ENCODE peak calls at places on chromosomes 16 and 17, in five cellular contexts. One of them, this sample, is unnamed.

GRCh38 chr16:4703906-4704305 is 10.5 kb downstream of the NUDT16L1 start:
- DNase-seq in transverse colon: no peak
- DNase-seq in heart left ventricle: no peak
- DNase-seq in uterus: no peak
- DNase-seq in A549: no peak
- DNase-seq in this sample: no peak

GRCh38 chr17:81193470-81194224 is 27.6 kb upstream of the AATK start:
- DNase-seq in transverse colon: no peak
- DNase-seq in heart left ventricle: no peak
- DNase-seq in uterus: no peak
- DNase-seq in A549: no peak
- DNase-seq in this sample: no peak

GRCh38 chr16:72066747-72067146 is 3.7 kb downstream of the HPR start:
- DNase-seq in transverse colon: no peak
- DNase-seq in heart left ventricle: no peak
- DNase-seq in uterus: no peak
- DNase-seq in A549: peak; percentile 53
- DNase-seq in this sample: peak; percentile 74

GRCh38 chr16:12500771-12501170 is 302.9 kb downstream of the CPPED1 start:
- DNase-seq in transverse colon: peak; percentile 77
- DNase-seq in heart left ventricle: no peak
- DNase-seq in uterus: no peak
- DNase-seq in A549: peak; percentile 29
- DNase-seq in this sample: no peak

GRCh38 chr17:82931696-82932060 is 91.9 kb upstream of the ZNF750 start:
- DNase-seq in transverse colon: peak; percentile 34
- DNase-seq in heart left ventricle: peak; percentile 76
- DNase-seq in uterus: peak; percentile 86
- DNase-seq in A549: no peak
- DNase-seq in this sample: no peak

GRCh38 chr16:50863673-50864144 is 121.8 kb downstream of the CYLD start:
- DNase-seq in transverse colon: no peak
- DNase-seq in heart left ventricle: no peak
- DNase-seq in uterus: no peak
- DNase-seq in A549: no peak
- DNase-seq in this sample: no peak

GRCh38 chr17:78774456-78774855 is 7.6 kb downstream of the CYTH1 start:
- DNase-seq in transverse colon: no peak
- DNase-seq in heart left ventricle: no peak
- DNase-seq in uterus: no peak
- DNase-seq in A549: no peak
- DNase-seq in this sample: no peak

GRCh38 chr17:8059131-8059530 is 20.3 kb downstream of the ALOX15B start:
- DNase-seq in transverse colon: no peak
- DNase-seq in heart left ventricle: no peak
- DNase-seq in uterus: no peak
- DNase-seq in A549: no peak
- DNase-seq in this sample: no peak

GRCh38 chr17:79940381-79941087 is 95.1 kb downstream of the TBC1D16 start:
- DNase-seq in transverse colon: no peak
- DNase-seq in heart left ventricle: no peak
- DNase-seq in uterus: no peak
- DNase-seq in A549: no peak
- DNase-seq in this sample: no peak

GRCh38 chr16:49473773-49474172 is 100.2 kb downstream of the C16orf78 start:
- DNase-seq in transverse colon: peak; percentile 3
- DNase-seq in heart left ventricle: no peak
- DNase-seq in uterus: peak; percentile 3
- DNase-seq in A549: no peak
- DNase-seq in this sample: no peak

GRCh38 chr17:79765708-79766107 is 12.2 kb upstream of the CBX2 start:
- DNase-seq in transverse colon: no peak
- DNase-seq in heart left ventricle: no peak
- DNase-seq in uterus: no peak
- DNase-seq in A549: no peak
- DNase-seq in this sample: no peak

GRCh38 chr17:67056746-67057490 is 12.6 kb downstream of the CACNG1 start:
- DNase-seq in transverse colon: no peak
- DNase-seq in heart left ventricle: peak; percentile 25
- DNase-seq in uterus: no peak
- DNase-seq in A549: no peak
- DNase-seq in this sample: no peak

GRCh38 chr16:73056383-73056782 is 8.5 kb upstream of the ZFHX3 start:
- DNase-seq in transverse colon: no peak
- DNase-seq in heart left ventricle: no peak
- DNase-seq in uterus: no peak
- DNase-seq in A549: no peak
- DNase-seq in this sample: no peak

GRCh38 chr17:72400488-72400827 is 279.6 kb downstream of the SOX9 start:
- DNase-seq in transverse colon: no peak
- DNase-seq in heart left ventricle: no peak
- DNase-seq in uterus: no peak
- DNase-seq in A549: no peak
- DNase-seq in this sample: no peak

GRCh38 chr16:81446318-81447275 is 2.0 kb downstream of the CMIP start:
- DNase-seq in transverse colon: peak; percentile 61
- DNase-seq in heart left ventricle: no peak
- DNase-seq in uterus: peak; percentile 43
- DNase-seq in A549: peak; percentile 82
- DNase-seq in this sample: peak; percentile 31

GRCh38 chr16:66130296-66130910 is 236.1 kb upstream of the CDH5 start:
- DNase-seq in transverse colon: no peak
- DNase-seq in heart left ventricle: no peak
- DNase-seq in uterus: no peak
- DNase-seq in A549: no peak
- DNase-seq in this sample: no peak

GRCh38 chr17:72205357-72205756 is 84.5 kb downstream of the SOX9 start:
- DNase-seq in transverse colon: no peak
- DNase-seq in heart left ventricle: no peak
- DNase-seq in uterus: no peak
- DNase-seq in A549: no peak
- DNase-seq in this sample: no peak

GRCh38 chr17:73770115-73770848 is 126.0 kb upstream of the SDK2 start:
- DNase-seq in transverse colon: peak; percentile 74
- DNase-seq in heart left ventricle: peak; percentile 91
- DNase-seq in uterus: peak; percentile 79
- DNase-seq in A549: peak; percentile 85
- DNase-seq in this sample: no peak

GRCh38 chr17:56596741-56597494 is 3.4 kb downstream of the NOG start:
- DNase-seq in transverse colon: no peak
- DNase-seq in heart left ventricle: no peak
- DNase-seq in uterus: no peak
- DNase-seq in A549: no peak
- DNase-seq in this sample: no peak

GRCh38 chr17:28857848-28858360 is 3.1 kb downstream of the ERAL1 start:
- DNase-seq in transverse colon: no peak
- DNase-seq in heart left ventricle: no peak
- DNase-seq in uterus: no peak
- DNase-seq in A549: no peak
- DNase-seq in this sample: peak; percentile 63

DNA sequence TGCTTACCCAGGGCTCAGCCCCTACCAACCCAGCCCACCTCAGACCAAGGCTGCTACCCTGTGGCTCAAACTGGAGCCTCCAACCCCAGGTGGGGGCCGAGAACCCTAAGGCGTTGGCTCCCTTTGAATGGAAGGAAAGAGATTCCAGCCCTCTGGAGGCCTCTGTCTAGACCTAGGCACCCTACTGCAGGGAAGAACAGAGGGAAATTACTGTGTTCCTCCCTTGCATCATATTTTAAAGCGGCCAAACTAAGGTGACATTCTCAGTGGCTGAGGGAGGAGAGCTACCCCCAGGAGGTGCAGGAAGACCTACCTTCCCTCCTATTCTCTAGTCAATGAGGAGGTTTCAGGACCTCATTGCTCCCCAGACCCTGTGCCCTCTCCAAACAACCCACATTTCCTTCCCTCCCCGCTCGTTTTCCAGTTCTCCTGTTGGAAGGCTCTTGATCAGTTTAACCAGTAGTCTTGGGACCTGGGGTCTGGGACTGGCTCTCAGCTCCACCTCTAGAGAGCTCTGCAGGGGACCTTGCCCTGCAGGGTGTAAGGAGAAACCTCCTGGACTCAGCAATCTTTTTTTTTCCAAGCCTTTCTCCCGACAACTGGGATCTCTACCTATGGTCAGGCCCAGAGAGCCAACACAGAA is 5.5 kb upstream of the HOXB8 start:
- DNase-seq in transverse colon: no peak
- DNase-seq in heart left ventricle: no peak
- DNase-seq in uterus: no peak
- DNase-seq in A549: no peak
- DNase-seq in this sample: no peak
- TF ChIP-seq POLR2A in transverse colon: no peak
- TF ChIP-seq POLR2A in heart left ventricle: no peak
- TF ChIP-seq POLR2A in uterus: no peak
- TF ChIP-seq POLR2A in A549: no peak
- TF ChIP-seq POLR2A in this sample: no peak

DNA sequence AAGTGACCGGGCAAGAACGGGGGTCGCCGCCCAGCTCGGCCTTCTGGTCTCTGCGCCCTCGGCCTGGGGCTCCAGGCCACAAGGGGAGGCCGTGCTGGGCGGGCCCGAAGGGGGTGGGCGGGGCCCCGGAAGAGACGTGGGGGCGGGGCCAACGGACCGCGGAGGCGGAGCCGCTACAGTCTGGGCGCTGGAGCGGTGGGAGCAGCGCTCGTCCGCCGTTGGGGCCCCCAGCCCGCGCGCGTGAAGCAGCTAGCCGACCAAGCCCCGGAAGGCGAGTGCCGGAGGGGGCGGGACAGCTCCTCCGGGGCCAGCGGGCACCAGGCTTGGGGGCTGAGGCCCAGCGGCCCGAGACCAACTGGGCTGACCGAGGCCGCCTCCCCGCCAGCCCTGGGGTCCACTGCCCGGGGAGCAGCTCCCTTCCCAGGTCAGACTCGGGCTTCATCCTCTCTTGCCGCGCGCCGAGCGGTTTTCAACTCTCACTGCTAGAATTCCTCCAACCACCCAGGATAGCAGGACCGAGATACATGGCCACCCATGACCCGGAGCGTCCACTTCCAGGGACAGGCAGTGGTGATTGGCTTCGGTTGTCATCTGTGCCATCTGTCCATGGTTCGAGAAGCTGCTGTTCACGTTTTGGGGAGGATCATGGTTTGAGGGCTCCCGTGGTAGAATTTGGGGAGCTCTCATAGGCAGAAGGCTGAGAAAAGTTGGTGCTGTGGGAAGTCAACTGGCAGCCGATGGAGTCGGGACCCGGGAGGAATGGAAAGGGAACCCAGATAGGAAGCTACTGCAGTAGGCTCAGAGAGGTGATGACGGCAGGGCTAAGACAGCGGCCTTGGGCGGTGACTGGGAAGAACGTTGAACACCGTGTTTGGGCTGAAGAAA is 44.6 kb upstream of the LCMT1 start:
- DNase-seq in transverse colon: peak; percentile 88
- DNase-seq in heart left ventricle: peak; percentile 91
- DNase-seq in uterus: peak; percentile 81
- DNase-seq in A549: peak; percentile 75
- DNase-seq in this sample: peak; percentile 89
- TF ChIP-seq POLR2A in transverse colon: peak; percentile 87
- TF ChIP-seq POLR2A in heart left ventricle: peak; percentile 93
- TF ChIP-seq POLR2A in uterus: peak; percentile 89
- TF ChIP-seq POLR2A in A549: peak; percentile 90
- TF ChIP-seq POLR2A in this sample: peak; percentile 82

GRCh38 chr17:19979917-19980770 is 2.5 kb upstream of the AKAP10 start:
- DNase-seq in transverse colon: peak; percentile 13
- DNase-seq in heart left ventricle: peak; percentile 42
- DNase-seq in uterus: no peak
- DNase-seq in A549: no peak
- DNase-seq in this sample: no peak

GRCh38 chr17:19978206-19978802 is 676 bp upstream of the AKAP10 start:
- DNase-seq in transverse colon: no peak
- DNase-seq in heart left ventricle: no peak
- DNase-seq in uterus: no peak
- DNase-seq in A549: no peak
- DNase-seq in this sample: peak; percentile 56

GRCh38 chr17:19975601-19976000 is 2.0 kb downstream of the AKAP10 start:
- DNase-seq in transverse colon: no peak
- DNase-seq in heart left ventricle: no peak
- DNase-seq in uterus: no peak
- DNase-seq in A549: no peak
- DNase-seq in this sample: no peak

GRCh38 chr17:19977360-19978205 is at the start of gene AKAP10:
- DNase-seq in transverse colon: peak; percentile 96
- DNase-seq in heart left ventricle: peak; percentile 94
- DNase-seq in uterus: peak; percentile 91
- DNase-seq in A549: peak; percentile 90
- DNase-seq in this sample: peak; percentile 93

GRCh38 chr17:19978803-19979202 is 1.2 kb upstream of the AKAP10 start:
- DNase-seq in transverse colon: no peak
- DNase-seq in heart left ventricle: no peak
- DNase-seq in uterus: no peak
- DNase-seq in A549: no peak
- DNase-seq in this sample: no peak
- TF ChIP-seq POLR2A in transverse colon: no peak
- TF ChIP-seq POLR2A in heart left ventricle: no peak
- TF ChIP-seq POLR2A in uterus: no peak
- TF ChIP-seq POLR2A in A549: no peak
- TF ChIP-seq POLR2A in this sample: no peak

GRCh38 chr16:48405907-48406306 is 20.7 kb upstream of the SIAH1 start:
- DNase-seq in transverse colon: peak; percentile 39
- DNase-seq in heart left ventricle: no peak
- DNase-seq in uterus: no peak
- DNase-seq in A549: no peak
- DNase-seq in this sample: no peak
- TF ChIP-seq POLR2A in transverse colon: peak; percentile 50
- TF ChIP-seq POLR2A in heart left ventricle: no peak
- TF ChIP-seq POLR2A in uterus: no peak
- TF ChIP-seq POLR2A in A549: no peak
- TF ChIP-seq POLR2A in this sample: no peak

This sample was measured in erythroblast.